ENCODE peak calls at places on chromosomes 13 and 19, in four cellular contexts. P is naive thymus-derived CD4-positive, alpha-beta T cell; J is Peyer's patch; E is colonic mucosa. F is an unnamed sample.

GRCh38 chr19:4866595-4867424 is 657 bp downstream of the PLIN3 start:
- DNase-seq in E (peak; percentile 69), J (peak; percentile 82), P (peak; percentile 24), F (peak; percentile 71)

GRCh38 chr19:16797876-16798275 is 31.3 kb upstream of the SIN3B start:
- DNase-seq in J (no peak), P (no peak), E (no peak), F (no peak)

GRCh38 chr19:23440207-23440606 is 44.9 kb upstream of the ZNF91 start:
- DNase-seq in E (no peak), J (no peak), P (no peak), F (no peak)

GRCh38 chr13:114311908-114312307 is 2.4 kb upstream of the CHAMP1 start:
- DNase-seq in J (no peak), P (no peak), E (no peak), F (no peak)

GRCh38 chr13:94315188-94315587 is 164.3 kb downstream of the DCT start:
- DNase-seq in P (no peak), J (no peak), E (no peak), F (no peak)

GRCh38 chr19:47839913-47840312 is 18.2 kb downstream of the CRX start:
- DNase-seq in E (no peak), P (no peak), J (no peak), F (no peak)

GRCh38 chr13:43664700-43665191 is 122.0 kb downstream of the ENOX1 start:
- DNase-seq in P (no peak), J (no peak), E (peak; percentile 60), F (no peak)

GRCh38 chr13:72805663-72806341 is 23.9 kb downstream of the PIBF1 start:
- DNase-seq in E (no peak), J (no peak), P (no peak), F (no peak)

GRCh38 chr19:50264483-50265186 is 61.2 kb downstream of the MYH14 start:
- DNase-seq in P (no peak), E (no peak), J (no peak), F (no peak)

GRCh38 chr13:43285891-43286602 is 262.7 kb downstream of the DNAJC15 start:
- DNase-seq in P (no peak), E (no peak), J (no peak), F (no peak)

GRCh38 chr19:10361569-10362011 is 18.8 kb downstream of the TYK2 start:
- DNase-seq in E (no peak), J (no peak), P (no peak), F (no peak)

GRCh38 chr19:3407556-3408516 is 41.5 kb downstream of the NFIC start:
- DNase-seq in J (no peak), E (no peak), P (no peak), F (peak; percentile 74)

GRCh38 chr13:40984670-40985366 is 34.3 kb downstream of the ELF1 start:
- DNase-seq in P (peak; percentile 52), J (no peak), E (no peak), F (no peak)

GRCh38 chr13:110330491-110331001 is 23.5 kb downstream of the COL4A2 start:
- DNase-seq in P (no peak), E (no peak), J (peak; percentile 47), F (no peak)

GRCh38 chr13:44197791-44198770 is 175.5 kb upstream of the SERP2 start:
- DNase-seq in J (no peak), E (no peak), P (no peak), F (no peak)

GRCh38 chr19:7847664-7848063 is 17.6 kb downstream of the EVI5L start:
- DNase-seq in J (no peak), E (no peak), P (no peak), F (no peak)

GRCh38 chr13:32983058-32983457 is 33.2 kb upstream of the KL start:
- DNase-seq in E (no peak), J (no peak), P (no peak), F (no peak)

GRCh38 chr13:88622362-88622973 is 951.3 kb downstream of the SLITRK5 start:
- DNase-seq in P (peak; percentile 21), J (peak; percentile 46), E (no peak), F (no peak)

GRCh38 chr13:23844132-23844531 is 45.1 kb downstream of the MIPEP start:
- DNase-seq in P (no peak), E (no peak), J (no peak), F (no peak)

GRCh38 chr13:40667622-40667978 is 1.2 kb upstream of the FOXO1 start:
- DNase-seq in J (peak; percentile 73), E (peak; percentile 45), P (no peak), F (peak; percentile 33)

GRCh38 chr19:35042954-35043604 is 1.6 kb downstream of the HPN start:
- DNase-seq in E (no peak), J (no peak), P (no peak), F (no peak)

GRCh38 chr19:34402074-34402600 is 2.1 kb upstream of the PDCD2L start:
- DNase-seq in P (no peak), J (no peak), E (peak; percentile 47), F (no peak)

GRCh38 chr19:48928164-48929005 is 5.1 kb upstream of the DHDH start:
- DNase-seq in J (no peak), E (peak; percentile 51), P (no peak), F (no peak)

GRCh38 chr13:24159921-24160324 is 597 bp upstream of the SPATA13 start:
- DNase-seq in P (no peak), E (no peak), J (no peak), F (no peak)

GRCh38 chr19:2490659-2491058 is 14.7 kb downstream of the GADD45B start:
- DNase-seq in P (no peak), J (no peak), E (no peak), F (no peak)

GRCh38 chr13:110506859-110507566 is 54.5 kb downstream of the RAB20 start:
- DNase-seq in J (peak; percentile 91), E (peak; percentile 94), P (no peak), F (peak; percentile 82)

GRCh38 chr19:35609881-35610353 is 2.6 kb upstream of the HAUS5 start:
- DNase-seq in E (no peak), J (peak; percentile 60), P (peak; percentile 52), F (no peak)

GRCh38 chr13:48176781-48177180 is 56.2 kb upstream of the ITM2B start:
- DNase-seq in P (no peak), J (no peak), E (no peak), F (no peak)

GRCh38 chr19:34825212-34825611 is 52.2 kb upstream of the ZNF599 start:
- DNase-seq in J (no peak), E (no peak), P (no peak), F (no peak)

GRCh38 chr19:19662866-19663291 is 597 bp downstream of the ATP13A1 start:
- DNase-seq in P (no peak), E (peak; percentile 72), J (no peak), F (no peak)

GRCh38 chr19:58330458-58330857 is 3.7 kb downstream of the ZSCAN22 start:
- DNase-seq in P (no peak), J (no peak), E (no peak), F (no peak)

GRCh38 chr13:50357586-50358118 is 342.4 kb downstream of the KCNRG start:
- DNase-seq in P (no peak), E (no peak), J (no peak), F (no peak)

GRCh38 chr13:43269037-43269476 is 245.7 kb downstream of the DNAJC15 start:
- DNase-seq in P (no peak), J (peak; percentile 66), E (peak; percentile 36), F (peak; percentile 33)

GRCh38 chr19:19039901-19040300 is 6.5 kb downstream of the ARMC6 start:
- DNase-seq in E (no peak), J (no peak), P (no peak), F (no peak)

GRCh38 chr13:27086599-27087265 is 84.9 kb downstream of the USP12 start:
- DNase-seq in P (no peak), E (no peak), J (no peak), F (no peak)
- H3K4me1 ChIP-seq in P (no peaks in the 10 kb centered on the region), E (no peaks in the 10 kb centered on the region), J (no peaks in the 10 kb centered on the region), F (no peaks in the 10 kb centered on the region)

GRCh38 chr19:40054632-40055031 is 1.4 kb downstream of the ZNF780B start:
- DNase-seq in J (no peak), E (no peak), P (no peak), F (no peak)
- H3K4me3 ChIP-seq in J (no peak overlapping the region), E (no peak overlapping the region), P (peak overlapping the region; percentile 81), F (peak overlapping the region; percentile 65)

DNA sequence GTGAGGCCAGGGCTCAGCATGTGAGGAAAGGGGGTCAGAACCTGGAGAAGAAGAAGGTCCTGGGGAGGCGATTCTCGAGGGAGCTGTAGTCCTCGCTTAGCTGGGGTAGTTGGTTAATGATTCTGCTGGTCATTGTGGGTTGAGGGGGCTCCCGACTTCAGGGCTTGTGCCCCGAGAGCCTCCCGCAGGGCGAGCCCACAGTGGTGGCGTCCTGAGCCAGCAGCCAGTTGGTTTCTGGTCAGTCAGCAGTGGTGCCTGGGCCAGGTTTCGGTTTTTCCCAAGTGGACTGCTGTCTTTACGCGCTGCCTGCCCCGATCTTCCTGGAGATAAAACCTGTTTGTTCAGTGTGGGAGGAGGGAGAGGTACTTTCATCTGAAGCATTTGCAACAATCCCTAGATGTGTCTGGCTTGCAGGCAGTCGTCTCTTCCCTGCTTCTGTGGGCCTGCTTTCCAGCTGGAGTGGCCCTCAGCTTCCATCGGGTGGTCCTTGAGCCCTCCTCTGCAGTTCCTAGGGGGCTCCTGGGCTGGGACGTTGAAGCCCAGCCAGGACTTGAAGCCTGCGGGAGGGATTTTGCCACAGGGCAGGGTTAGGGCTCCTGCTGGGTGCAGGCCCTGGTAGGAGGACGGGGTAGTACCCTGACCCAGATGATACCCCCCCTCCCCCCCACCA is 3.2 kb downstream of the PTBP1 start:
- DNase-seq in E (peak; percentile 65), J (no peak), P (no peak), F (peak; percentile 19)
- H3K27ac ChIP-seq in E (peak overlapping the region; percentile 86), J (peak overlapping the region; percentile 41), P (peak overlapping the region; percentile 43), F (peak overlapping the region; percentile 99)

GRCh38 chr13:99802416-99802815 is 169.2 kb downstream of the ZIC5 start:
- DNase-seq in E (no peak), J (no peak), P (no peak), F (no peak)
- H3K4me1 ChIP-seq in E (no peaks in the 10 kb centered on the region), J (no peaks in the 10 kb centered on the region), P (no peaks in the 10 kb centered on the region), F (no peaks in the 10 kb centered on the region)